ENCODE peak calls at places on chromosomes 4 and X, in ten cellular contexts. F, G, N, C, I, T, V, A, X and S are unnamed samples.

GRCh38 chr4:73019462-73020047 is 50.0 kb downstream of the COX18 start:
- DNase-seq in F (no peak), G (peak), N (no peak), C (peak), I (no peak), T (peak), V (peak), A (no peak), X (no peak), S (peak)

GRCh38 chrX:56812515-56813105 is 83.6 kb downstream of the NBDY start:
- DNase-seq in F (no peak), G (no peak), N (peak), C (peak), I (no peak), T (peak), V (no peak), A (no peak), X (no peak), S (no peak)

GRCh38 chr4:125388653-125389052 is 73.9 kb downstream of the FAT4 start:
- DNase-seq in F (no peak), G (peak), N (no peak), C (peak), I (no peak), T (no peak), V (no peak), A (no peak), X (no peak), S (peak)

GRCh38 chr4:26574563-26574962 is 9.3 kb upstream of the TBC1D19 start:
- DNase-seq in F (no peak), G (no peak), N (no peak), C (no peak), I (no peak), T (no peak), V (no peak), A (no peak), X (no peak), S (no peak)

GRCh38 chr4:73661646-73662119 is 41.4 kb upstream of the RASSF6 start:
- DNase-seq in F (no peak), G (peak), N (no peak), C (peak), I (no peak), T (no peak), V (no peak), A (no peak), X (no peak), S (peak)

GRCh38 chrX:112668476-112669404 is 11.0 kb downstream of the LHFPL1 start:
- DNase-seq in F (no peak), G (no peak), N (no peak), C (no peak), I (no peak), T (no peak), V (no peak), A (no peak), X (no peak), S (no peak)

GRCh38 chrX:21479695-21480280 is 105.6 kb downstream of the CNKSR2 start:
- DNase-seq in F (peak), G (peak), N (no peak), C (peak), I (no peak), T (peak), V (peak), A (no peak), X (no peak), S (peak)

GRCh38 chrX:77014655-77015377 is 432.4 kb upstream of the FGF16 start:
- DNase-seq in F (no peak), G (no peak), N (no peak), C (no peak), I (no peak), T (no peak), V (no peak), A (no peak), X (no peak), S (no peak)

GRCh38 chr4:71593306-71593705 is 190.6 kb downstream of the GC start:
- DNase-seq in F (no peak), G (no peak), N (no peak), C (no peak), I (no peak), T (no peak), V (no peak), A (no peak), X (no peak), S (no peak)

GRCh38 chrX:35040871-35041270 is 98.3 kb downstream of the FAM47B start:
- DNase-seq in F (no peak), G (no peak), N (no peak), C (no peak), I (no peak), T (no peak), V (no peak), A (no peak), X (no peak), S (no peak)

GRCh38 chr4:51895816-51896408 is 53.0 kb downstream of the DCUN1D4 start:
- DNase-seq in F (no peak), G (peak), N (no peak), C (peak), I (peak), T (peak), V (peak), A (no peak), X (peak), S (peak)
- TF ChIP-seq CTCF in F (peak), G (peak), N (no peak), C (peak), I (peak), T (peak), V (peak), A (peak), X (peak), S (peak)

GRCh38 chr4:140718240-140718639 is 37.9 kb downstream of the TBC1D9 start:
- DNase-seq in F (peak), G (no peak), N (no peak), C (peak), I (no peak), T (no peak), V (no peak), A (no peak), X (no peak), S (peak)

GRCh38 chr4:140719022-140719421 is 37.2 kb downstream of the TBC1D9 start:
- DNase-seq in F (no peak), G (no peak), N (no peak), C (no peak), I (no peak), T (no peak), V (no peak), A (no peak), X (no peak), S (peak)

GRCh38 chr4:140719693-140720092 is 36.5 kb downstream of the TBC1D9 start:
- DNase-seq in F (no peak), G (no peak), N (no peak), C (no peak), I (no peak), T (peak), V (no peak), A (no peak), X (no peak), S (no peak)

GRCh38 chr4:140720387-140721087 is 35.6 kb downstream of the TBC1D9 start:
- DNase-seq in F (no peak), G (no peak), N (no peak), C (no peak), I (no peak), T (peak), V (no peak), A (no peak), X (no peak), S (no peak)

DNA sequence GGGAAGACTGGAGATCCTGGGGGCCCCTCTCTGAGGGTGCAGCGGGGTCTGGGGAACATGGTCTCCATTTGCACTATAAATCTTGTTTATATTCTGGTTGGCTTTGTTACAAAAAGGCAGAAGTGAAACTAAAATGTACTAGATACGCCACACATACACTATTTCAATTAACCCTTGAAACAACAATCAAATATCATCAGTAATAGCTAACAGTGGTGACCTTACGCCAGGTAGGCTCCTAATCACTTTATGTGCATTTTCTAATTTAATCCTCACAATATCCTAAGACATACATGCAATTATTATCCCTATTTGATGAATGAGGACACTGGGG is 35.1 kb downstream of the TBC1D9 start:
- DNase-seq in F (no peak), G (no peak), N (no peak), C (no peak), I (no peak), T (peak), V (no peak), A (no peak), X (no peak), S (no peak)
- H3K4me3 ChIP-seq in F (no peak), G (no peak), N (no peak), C (peak), I (no peak), T (peak), V (no peak), A (peak), X (no peak), S (no peak)

GRCh38 chr4:8585186-8585585 is 5.0 kb downstream of the GPR78 start:
- DNase-seq in F (no peak), G (no peak), N (no peak), C (no peak), I (no peak), T (peak), V (no peak), A (peak), X (peak), S (no peak)
- TF ChIP-seq CTCF in F (peak), G (peak), N (no peak), C (peak), I (no peak), T (peak), V (no peak), A (no peak), X (no peak), S (no peak)

DNA sequence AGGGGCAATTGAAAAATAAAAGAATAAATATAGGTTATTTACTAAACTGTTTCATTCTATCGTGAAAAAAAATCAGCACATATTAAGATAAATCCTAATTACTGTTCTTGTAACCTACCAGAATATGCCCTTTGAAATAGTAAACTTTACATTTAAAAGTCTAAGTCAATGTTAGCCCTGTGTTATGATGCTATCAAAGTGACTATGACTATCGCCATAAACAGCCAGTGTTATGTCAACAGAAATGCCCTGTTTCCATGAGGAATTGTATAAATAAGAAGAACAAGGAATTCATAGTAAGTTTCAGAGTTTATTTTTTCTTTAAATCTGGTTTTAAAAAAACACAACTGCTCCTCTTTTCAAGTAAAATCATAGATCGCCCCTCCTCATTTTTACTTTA is 11.4 kb downstream of the NR3C2 start:
- DNase-seq in F (no peak), G (no peak), N (no peak), C (no peak), I (no peak), T (no peak), V (no peak), A (no peak), X (no peak), S (no peak)
- H3K4me3 ChIP-seq in F (no peak), G (no peak), N (no peak), C (no peak), I (no peak), T (no peak), V (no peak), A (no peak), X (no peak), S (no peak)

DNA sequence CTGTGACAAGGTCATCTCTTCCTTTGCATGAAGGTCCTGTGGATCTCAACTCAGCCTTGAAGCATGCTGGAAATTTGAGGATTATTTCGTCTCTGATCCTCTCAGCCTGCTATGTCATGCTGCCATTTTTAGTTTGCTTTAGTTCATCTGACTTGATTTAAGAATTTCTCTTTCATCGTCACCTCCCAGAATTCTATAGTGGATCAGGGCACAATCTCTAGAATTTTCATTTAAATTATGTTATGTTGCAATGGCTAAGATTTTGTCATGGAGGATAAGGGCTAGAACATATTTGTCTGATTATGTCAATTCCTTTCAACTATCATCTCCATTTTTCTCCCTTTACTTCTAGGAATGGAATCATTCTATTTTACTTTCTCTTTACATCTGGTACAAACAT is 98.8 kb downstream of the PCDH10 start:
- DNase-seq in F (no peak), G (no peak), N (no peak), C (no peak), I (no peak), T (no peak), V (no peak), A (no peak), X (no peak), S (no peak)
- TF ChIP-seq CTCF in F (no peak), G (no peak), N (no peak), C (no peak), I (no peak), T (no peak), V (no peak), A (no peak), X (no peak), S (no peak)

GRCh38 chrX:65750674-65751469 is 83.4 kb downstream of the MSN start:
- DNase-seq in F (no peak), G (no peak), N (peak), C (no peak), I (no peak), T (peak), V (no peak), A (no peak), X (no peak), S (no peak)
- H3K4me3 ChIP-seq in F (no peak), G (no peak), N (no peak), C (no peak), I (no peak), T (peak), V (no peak), A (no peak), X (no peak), S (no peak)

GRCh38 chr4:168183717-168184571 is 91.6 kb downstream of the ANXA10 start:
- DNase-seq in F (no peak), G (no peak), N (no peak), C (peak), I (no peak), T (peak), V (peak), A (no peak), X (no peak), S (peak)
- TF ChIP-seq CTCF in F (peak), G (peak), N (no peak), C (peak), I (peak), T (peak), V (peak), A (peak), X (no peak), S (peak)

GRCh38 chr4:127145001-127145400 is 487.8 kb upstream of the INTU start:
- DNase-seq in F (no peak), G (no peak), N (no peak), C (no peak), I (no peak), T (no peak), V (no peak), A (no peak), X (no peak), S (no peak)

GRCh38 chr4:127139788-127140286 is 492.9 kb upstream of the INTU start:
- DNase-seq in F (no peak), G (no peak), N (no peak), C (no peak), I (no peak), T (no peak), V (no peak), A (no peak), X (no peak), S (no peak)

GRCh38 chr4:127141857-127142256 is 490.9 kb upstream of the INTU start:
- DNase-seq in F (no peak), G (no peak), N (no peak), C (peak), I (no peak), T (no peak), V (no peak), A (no peak), X (no peak), S (peak)

GRCh38 chr4:127140306-127140705 is 492.5 kb upstream of the INTU start:
- DNase-seq in F (no peak), G (no peak), N (no peak), C (peak), I (no peak), T (no peak), V (peak), A (no peak), X (no peak), S (no peak)

DNA sequence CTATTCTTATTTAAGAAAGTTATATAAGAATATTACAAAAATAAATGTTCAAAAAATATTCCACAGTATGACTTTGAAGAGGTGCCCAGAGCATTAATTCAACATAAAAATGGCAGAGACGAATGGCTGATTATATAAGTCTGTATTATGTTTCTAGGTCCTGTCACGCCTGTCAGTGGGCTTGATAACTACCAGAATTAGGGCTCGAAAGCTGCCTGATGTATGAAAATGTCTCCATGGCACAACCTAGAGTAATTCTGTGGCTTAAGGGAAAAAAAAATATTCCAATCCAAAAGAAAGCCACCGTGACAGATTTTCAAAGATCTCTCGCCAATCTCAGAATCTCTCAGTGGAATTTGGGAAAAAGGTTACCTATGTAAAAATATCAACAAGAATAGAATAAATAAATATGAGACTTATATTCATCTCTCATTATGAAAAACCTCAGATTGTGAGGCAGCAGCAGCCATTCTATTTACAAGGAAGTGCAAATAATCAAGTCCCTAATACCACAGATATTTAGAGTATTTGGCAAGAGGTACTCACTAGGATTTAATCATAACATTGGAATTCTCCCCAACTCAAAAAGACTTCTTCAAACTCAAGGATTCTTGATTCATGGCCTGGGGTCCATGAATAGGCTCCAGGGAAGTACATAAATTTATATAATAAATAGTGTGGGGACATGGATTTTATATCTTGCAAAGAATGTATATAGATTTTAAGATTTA is 489.1 kb upstream of the INTU start:
- DNase-seq in F (peak), G (no peak), N (no peak), C (peak), I (no peak), T (no peak), V (no peak), A (no peak), X (no peak), S (peak)
- H3K4me3 ChIP-seq in F (no peak), G (no peak), N (no peak), C (no peak), I (no peak), T (no peak), V (no peak), A (no peak), X (no peak), S (no peak)